ENCODE peak calls at places on chromosomes 7 and 10, in four cellular contexts. One of them, this sample, is unnamed.

GRCh38 chr10:113854757-113855626 is 531 bp downstream of the NHLRC2 start:
- DNase-seq in GM12878: no peak
- DNase-seq in H1: no peak
- DNase-seq in HepG2: peak; percentile 23
- DNase-seq in this sample: peak; percentile 83

GRCh38 chr7:101516849-101517248 is 112.2 kb downstream of the MYL10 start:
- DNase-seq in GM12878: no peak
- DNase-seq in H1: no peak
- DNase-seq in HepG2: no peak
- DNase-seq in this sample: no peak

GRCh38 chr10:110426294-110427153 is 71.2 kb upstream of the DUSP5 start:
- DNase-seq in GM12878: no peak
- DNase-seq in H1: no peak
- DNase-seq in HepG2: no peak
- DNase-seq in this sample: no peak

GRCh38 chr7:79182283-79182682 is 271.2 kb downstream of the MAGI2 start:
- DNase-seq in GM12878: no peak
- DNase-seq in H1: no peak
- DNase-seq in HepG2: no peak
- DNase-seq in this sample: no peak

GRCh38 chr7:90455163-90456030 is 14.0 kb upstream of the PTTG1IP2 start:
- DNase-seq in GM12878: peak; percentile 7
- DNase-seq in H1: no peak
- DNase-seq in HepG2: peak; percentile 10
- DNase-seq in this sample: peak; percentile 61

GRCh38 chr7:134660961-134661376 is 14.3 kb downstream of the BPGM start:
- DNase-seq in GM12878: no peak
- DNase-seq in H1: no peak
- DNase-seq in HepG2: no peak
- DNase-seq in this sample: no peak

GRCh38 chr7:36318116-36318515 is 71.5 kb upstream of the ANLN start:
- DNase-seq in GM12878: no peak
- DNase-seq in H1: no peak
- DNase-seq in HepG2: no peak
- DNase-seq in this sample: no peak

GRCh38 chr7:28643369-28644340 is 231.3 kb downstream of the CREB5 start:
- DNase-seq in GM12878: no peak
- DNase-seq in H1: peak; percentile 38
- DNase-seq in HepG2: no peak
- DNase-seq in this sample: no peak

GRCh38 chr7:142375710-142376313 is 118.0 kb upstream of the PRSS58 start:
- DNase-seq in GM12878: no peak
- DNase-seq in H1: peak; percentile 43
- DNase-seq in HepG2: no peak
- DNase-seq in this sample: no peak

GRCh38 chr10:13559124-13559700 is 27.6 kb upstream of the PRPF18 start:
- DNase-seq in GM12878: no peak
- DNase-seq in H1: no peak
- DNase-seq in HepG2: no peak
- DNase-seq in this sample: no peak

GRCh38 chr10:35409094-35409582 is 72.8 kb downstream of the CCNY start:
- DNase-seq in GM12878: peak; percentile 38
- DNase-seq in H1: no peak
- DNase-seq in HepG2: no peak
- DNase-seq in this sample: peak; percentile 58

GRCh38 chr10:83881647-83882046 is 257.7 kb upstream of the GHITM start:
- DNase-seq in GM12878: no peak
- DNase-seq in H1: no peak
- DNase-seq in HepG2: no peak
- DNase-seq in this sample: no peak

GRCh38 chr7:11341285-11341944 is 367.7 kb downstream of the PHF14 start:
- DNase-seq in GM12878: no peak
- DNase-seq in H1: no peak
- DNase-seq in HepG2: no peak
- DNase-seq in this sample: peak; percentile 28

GRCh38 chr10:49653530-49653929 is 25.9 kb upstream of the C10orf53 start:
- DNase-seq in GM12878: no peak
- DNase-seq in H1: no peak
- DNase-seq in HepG2: no peak
- DNase-seq in this sample: no peak

GRCh38 chr7:46015107-46015868 is 94.2 kb upstream of the IGFBP3 start:
- DNase-seq in GM12878: no peak
- DNase-seq in H1: peak; percentile 75
- DNase-seq in HepG2: peak; percentile 14
- DNase-seq in this sample: no peak

GRCh38 chr7:27167916-27168264 is 2.6 kb upstream of the HOXA9 start:
- DNase-seq in GM12878: no peak
- DNase-seq in H1: no peak
- DNase-seq in HepG2: no peak
- DNase-seq in this sample: no peak

GRCh38 chr10:48931188-48931587 is 8.5 kb downstream of the LRRC18 start:
- DNase-seq in GM12878: no peak
- DNase-seq in H1: no peak
- DNase-seq in HepG2: no peak
- DNase-seq in this sample: no peak

GRCh38 chr10:43965033-43965917 is 316.6 kb upstream of the ZNF32 start:
- DNase-seq in GM12878: peak; percentile 74
- DNase-seq in H1: no peak
- DNase-seq in HepG2: no peak
- DNase-seq in this sample: no peak

GRCh38 chr10:50593523-50593922 is 30.2 kb downstream of the SGMS1 start:
- DNase-seq in GM12878: no peak
- DNase-seq in H1: no peak
- DNase-seq in HepG2: no peak
- DNase-seq in this sample: no peak

GRCh38 chr10:69569144-69569934 is 3.9 kb downstream of the NEUROG3 start:
- DNase-seq in GM12878: no peak
- DNase-seq in H1: no peak
- DNase-seq in HepG2: no peak
- DNase-seq in this sample: peak; percentile 56

GRCh38 chr10:368579-369255 is 233.5 kb downstream of the ZMYND11 start:
- DNase-seq in GM12878: no peak
- DNase-seq in H1: no peak
- DNase-seq in HepG2: no peak
- DNase-seq in this sample: peak; percentile 41

GRCh38 chr10:12915637-12916168 is 85.8 kb downstream of the CCDC3 start:
- DNase-seq in GM12878: no peak
- DNase-seq in H1: no peak
- DNase-seq in HepG2: no peak
- DNase-seq in this sample: no peak

GRCh38 chr10:44976352-44977198 is 2.0 kb downstream of the DEPP1 start:
- DNase-seq in GM12878: no peak
- DNase-seq in H1: no peak
- DNase-seq in HepG2: no peak
- DNase-seq in this sample: no peak

GRCh38 chr7:94529516-94529915 is 19.9 kb downstream of the CASD1 start:
- DNase-seq in GM12878: no peak
- DNase-seq in H1: no peak
- DNase-seq in HepG2: no peak
- DNase-seq in this sample: no peak

GRCh38 chr7:140310337-140311002 is 87.9 kb downstream of the SLC37A3 start:
- DNase-seq in GM12878: no peak
- DNase-seq in H1: no peak
- DNase-seq in HepG2: peak; percentile 88
- DNase-seq in this sample: no peak

GRCh38 chr7:46256870-46257528 is 335.9 kb upstream of the IGFBP3 start:
- DNase-seq in GM12878: no peak
- DNase-seq in H1: no peak
- DNase-seq in HepG2: no peak
- DNase-seq in this sample: peak; percentile 8

GRCh38 chr7:156578978-156579430 is 61.6 kb upstream of the RNF32 start:
- DNase-seq in GM12878: no peak
- DNase-seq in H1: no peak
- DNase-seq in HepG2: no peak
- DNase-seq in this sample: no peak

GRCh38 chr10:27490807-27491206 is 13.3 kb upstream of the RAB18 start:
- DNase-seq in GM12878: no peak
- DNase-seq in H1: no peak
- DNase-seq in HepG2: no peak
- DNase-seq in this sample: no peak

GRCh38 chr7:27576360-27576944 is 86.2 kb downstream of the HIBADH start:
- DNase-seq in GM12878: no peak
- DNase-seq in H1: no peak
- DNase-seq in HepG2: peak; percentile 21
- DNase-seq in this sample: peak; percentile 41

GRCh38 chr7:141652691-141653090 is 49.3 kb downstream of the DENND11 start:
- DNase-seq in GM12878: no peak
- DNase-seq in H1: no peak
- DNase-seq in HepG2: no peak
- DNase-seq in this sample: no peak

DNA sequence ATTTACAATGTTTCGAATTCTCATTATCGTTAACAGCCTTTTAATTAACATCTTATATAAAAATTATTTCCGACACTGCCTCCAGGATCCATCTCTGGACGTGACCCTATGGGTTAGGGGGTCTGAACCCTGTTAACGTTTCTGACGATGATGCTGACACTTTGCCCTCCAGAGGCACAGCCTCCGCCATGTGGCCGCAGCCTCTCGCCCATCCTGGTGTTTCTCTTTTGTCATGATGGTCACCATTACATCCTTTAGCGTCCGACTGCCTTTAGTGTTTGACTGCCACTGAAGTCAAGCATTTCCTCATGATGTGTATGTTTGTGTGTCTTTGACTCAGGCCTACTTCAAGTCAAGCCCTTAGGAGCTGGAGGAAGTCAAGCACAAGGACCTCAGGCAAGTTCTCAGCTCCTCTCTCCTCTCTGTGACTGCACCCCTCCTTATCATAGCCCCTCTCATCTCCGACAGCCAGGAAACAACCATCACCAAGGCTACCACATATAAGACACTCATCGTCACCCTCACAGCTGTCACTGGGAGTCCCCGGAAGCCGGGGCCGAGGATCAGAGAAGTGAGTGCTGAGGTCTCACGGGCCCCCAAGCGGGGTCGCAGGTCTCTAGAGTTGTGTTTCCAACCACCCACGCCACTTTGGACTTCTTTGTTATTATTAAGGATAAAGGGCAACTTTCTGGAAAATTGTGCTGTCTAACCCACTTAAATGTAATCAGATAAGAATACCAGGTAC is 96.1 kb upstream of the PPP2R2D start:
- DNase-seq in GM12878: no peak
- DNase-seq in H1: no peak
- DNase-seq in HepG2: no peak
- DNase-seq in this sample: no peak
- TF ChIP-seq TCF12 in GM12878: no peak
- TF ChIP-seq TCF12 in H1: no peak
- TF ChIP-seq TCF12 in HepG2: no peak
- TF ChIP-seq TCF12 in this sample: no peak

GRCh38 chr10:10545771-10546170 is 471.9 kb upstream of the CELF2 start:
- DNase-seq in GM12878: no peak
- DNase-seq in H1: no peak
- DNase-seq in HepG2: no peak
- DNase-seq in this sample: no peak
- TF ChIP-seq TCF12 in GM12878: no peak
- TF ChIP-seq TCF12 in H1: no peak
- TF ChIP-seq TCF12 in HepG2: no peak
- TF ChIP-seq TCF12 in this sample: no peak

GRCh38 chr10:59336632-59337031 is 25.7 kb downstream of the FAM13C start:
- DNase-seq in GM12878: no peak
- DNase-seq in H1: no peak
- DNase-seq in HepG2: no peak
- DNase-seq in this sample: no peak

GRCh38 chr10:59332581-59332980 is 29.8 kb downstream of the FAM13C start:
- DNase-seq in GM12878: no peak
- DNase-seq in H1: no peak
- DNase-seq in HepG2: no peak
- DNase-seq in this sample: no peak

GRCh38 chr10:59337254-59337653 is 25.1 kb downstream of the FAM13C start:
- DNase-seq in GM12878: no peak
- DNase-seq in H1: no peak
- DNase-seq in HepG2: peak; percentile 21
- DNase-seq in this sample: no peak

GRCh38 chr10:59333731-59334130 is 28.6 kb downstream of the FAM13C start:
- DNase-seq in GM12878: no peak
- DNase-seq in H1: no peak
- DNase-seq in HepG2: no peak
- DNase-seq in this sample: no peak

DNA sequence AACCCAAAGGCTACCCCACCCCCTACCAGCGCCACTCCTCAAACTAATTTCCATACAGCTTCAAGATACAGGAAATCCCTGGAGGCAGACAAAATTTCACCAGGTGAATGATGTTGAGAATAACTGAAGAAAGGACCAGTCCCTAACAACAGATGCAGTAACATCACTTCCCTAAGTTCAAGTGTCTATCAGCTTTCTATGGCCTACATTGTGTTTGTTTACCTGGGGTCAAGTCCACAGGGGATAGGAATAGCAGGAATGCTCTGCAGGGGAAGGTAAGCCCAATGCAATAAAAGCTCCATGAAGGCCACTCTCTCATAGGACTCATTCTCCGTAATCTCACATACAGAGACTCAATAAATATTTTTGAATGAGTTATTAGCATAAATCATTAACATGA is 26.9 kb downstream of the FAM13C start:
- DNase-seq in GM12878: no peak
- DNase-seq in H1: no peak
- DNase-seq in HepG2: no peak
- DNase-seq in this sample: no peak
- TF ChIP-seq TCF12 in GM12878: no peak
- TF ChIP-seq TCF12 in H1: peak; percentile 23
- TF ChIP-seq TCF12 in HepG2: no peak
- TF ChIP-seq TCF12 in this sample: no peak

DNA sequence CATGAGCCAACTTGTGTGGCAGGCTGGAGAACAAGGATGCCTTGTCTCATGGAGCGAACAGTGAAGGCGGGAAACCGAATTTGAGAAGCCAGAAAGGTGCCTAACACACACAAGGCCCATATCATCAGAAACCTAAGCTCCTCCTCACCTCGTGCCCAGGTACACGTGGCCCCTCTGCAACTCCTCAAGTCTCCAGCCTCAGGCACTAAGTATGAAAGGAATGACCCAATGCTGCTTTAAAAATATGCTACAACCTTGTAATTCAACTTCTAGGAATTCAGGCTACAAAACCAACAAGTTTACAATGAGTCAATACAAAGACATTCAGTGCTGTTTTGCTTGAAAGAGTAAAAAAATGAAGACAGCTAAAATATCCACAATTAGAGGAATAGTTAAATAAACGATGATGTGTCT is 95.7 kb downstream of the CDK6 start:
- DNase-seq in GM12878: no peak
- DNase-seq in H1: peak; percentile 39
- DNase-seq in HepG2: no peak
- DNase-seq in this sample: no peak
- TF ChIP-seq TCF12 in GM12878: no peak
- TF ChIP-seq TCF12 in H1: no peak
- TF ChIP-seq TCF12 in HepG2: no peak
- TF ChIP-seq TCF12 in this sample: peak; percentile 93

GRCh38 chr10:33559105-33559504 is 224.6 kb upstream of the NRP1 start:
- DNase-seq in GM12878: no peak
- DNase-seq in H1: no peak
- DNase-seq in HepG2: no peak
- DNase-seq in this sample: peak; percentile 14
- TF ChIP-seq TCF12 in GM12878: no peak
- TF ChIP-seq TCF12 in H1: no peak
- TF ChIP-seq TCF12 in HepG2: no peak
- TF ChIP-seq TCF12 in this sample: peak; percentile 92

GRCh38 chr7:138538518-138538917 is 78.5 kb downstream of the TRIM24 start:
- DNase-seq in GM12878: no peak
- DNase-seq in H1: no peak
- DNase-seq in HepG2: no peak
- DNase-seq in this sample: no peak
- TF ChIP-seq TCF12 in GM12878: no peak
- TF ChIP-seq TCF12 in H1: no peak
- TF ChIP-seq TCF12 in HepG2: no peak
- TF ChIP-seq TCF12 in this sample: no peak